ENCODE peak calls at places on chromosomes 4 and X, in eight cellular contexts. K, C, A, O, J, P, L and B are unnamed samples.

GRCh38 chr4:153127773-153128494 is 76.3 kb upstream of the TRIM2 start:
- DNase-seq in K (peak), C (peak), A (peak), O (peak), J (peak), P (peak), L (no peak), B (peak)

GRCh38 chrX:118802857-118803256 is 20.8 kb upstream of the ZCCHC12 start:
- DNase-seq in K (no peak), C (no peak), A (no peak), O (no peak), J (no peak), P (no peak), L (no peak), B (no peak)

GRCh38 chr4:97589481-97590196 is 553.6 kb downstream of the STPG2 start:
- DNase-seq in K (no peak), C (no peak), A (no peak), O (no peak), J (no peak), P (no peak), L (no peak), B (no peak)

GRCh38 chr4:151197258-151197657 is 79.7 kb upstream of the PRSS48 start:
- DNase-seq in K (no peak), C (no peak), A (no peak), O (no peak), J (no peak), P (peak), L (no peak), B (peak)

GRCh38 chr4:25914670-25915358 is 794 bp downstream of the SMIM20 start:
- DNase-seq in K (no peak), C (no peak), A (no peak), O (no peak), J (no peak), P (no peak), L (no peak), B (no peak)

GRCh38 chr4:87286970-87287369 is 35.7 kb downstream of the HSD17B13 start:
- DNase-seq in K (no peak), C (no peak), A (no peak), O (no peak), J (no peak), P (no peak), L (no peak), B (no peak)

GRCh38 chr4:40908297-40908696 is 158.5 kb downstream of the NSUN7 start:
- DNase-seq in K (peak), C (no peak), A (no peak), O (no peak), J (no peak), P (no peak), L (no peak), B (no peak)

GRCh38 chrX:74346124-74346523 is 42.1 kb downstream of the ZCCHC13 start:
- DNase-seq in K (no peak), C (no peak), A (no peak), O (no peak), J (no peak), P (no peak), L (no peak), B (no peak)

GRCh38 chr4:162201673-162202072 is 37.9 kb upstream of the FSTL5 start:
- DNase-seq in K (no peak), C (no peak), A (no peak), O (no peak), J (no peak), P (no peak), L (no peak), B (no peak)

GRCh38 chrX:39372126-39372525 is 570.9 kb downstream of the MID1IP1 start:
- DNase-seq in K (no peak), C (no peak), A (no peak), O (no peak), J (no peak), P (no peak), L (no peak), B (no peak)

GRCh38 chr4:184170996-184171395 is 46.7 kb downstream of the ENPP6 start:
- DNase-seq in K (peak), C (no peak), A (no peak), O (no peak), J (peak), P (no peak), L (no peak), B (no peak)

GRCh38 chrX:47068720-47069119 is 9.5 kb upstream of the RGN start:
- DNase-seq in K (no peak), C (no peak), A (no peak), O (no peak), J (no peak), P (no peak), L (no peak), B (no peak)

GRCh38 chr4:153113061-153113837 is 91.0 kb upstream of the TRIM2 start:
- DNase-seq in K (no peak), C (no peak), A (no peak), O (no peak), J (no peak), P (no peak), L (no peak), B (no peak)

GRCh38 chr4:91826186-91826585 is 477.6 kb upstream of the GRID2 start:
- DNase-seq in K (no peak), C (no peak), A (no peak), O (no peak), J (no peak), P (no peak), L (no peak), B (no peak)

GRCh38 chr4:155972098-155972497 is 18.4 kb upstream of the CTSO start:
- DNase-seq in K (peak), C (no peak), A (no peak), O (no peak), J (peak), P (no peak), L (no peak), B (no peak)

GRCh38 chrX:74063426-74064155 is 240.4 kb upstream of the ZCCHC13 start:
- DNase-seq in K (no peak), C (no peak), A (no peak), O (no peak), J (no peak), P (no peak), L (no peak), B (no peak)

GRCh38 chr4:3331511-3332394 is 38.9 kb downstream of the RGS12 start:
- DNase-seq in K (no peak), C (no peak), A (no peak), O (no peak), J (no peak), P (no peak), L (no peak), B (no peak)

GRCh38 chr4:62402088-62402806 is 1202.1 kb downstream of the ADGRL3 start:
- DNase-seq in K (no peak), C (no peak), A (no peak), O (no peak), J (no peak), P (no peak), L (no peak), B (no peak)

DNA sequence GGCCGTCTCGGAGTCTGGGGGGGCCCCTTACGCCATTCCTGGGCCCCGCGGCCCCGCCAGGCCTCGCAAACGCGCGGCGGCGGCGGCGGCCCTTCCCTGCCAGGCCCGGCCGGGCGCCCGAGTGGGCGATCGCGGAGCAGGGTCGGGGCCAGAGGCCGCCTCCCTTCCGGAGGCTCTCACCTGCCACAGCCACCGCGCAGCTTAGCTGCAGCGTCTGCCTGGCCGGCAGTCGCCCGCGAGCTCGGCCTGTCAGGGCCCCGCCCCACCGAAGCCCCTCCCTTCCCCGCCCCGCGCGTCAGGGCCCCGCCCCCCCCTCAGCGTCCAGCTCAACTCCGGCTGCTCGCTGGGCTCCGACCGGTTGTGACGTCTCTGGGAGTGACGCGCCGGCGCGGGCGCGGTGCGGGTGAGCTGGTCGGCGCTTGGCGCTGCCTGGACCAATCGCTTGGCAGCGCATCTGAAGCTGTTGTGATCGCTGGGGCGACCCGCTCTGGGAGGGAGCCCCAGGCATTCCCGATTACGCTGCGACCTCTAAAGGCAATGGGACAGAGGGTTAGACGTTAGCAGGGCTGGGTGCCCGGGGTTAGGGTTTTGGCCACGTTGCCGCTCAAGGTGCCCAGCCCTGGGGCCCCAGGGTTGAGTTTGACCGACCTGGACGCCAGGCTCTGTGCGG is at the start of gene SLC10A3:
- DNase-seq in K (peak), C (peak), A (peak), O (peak), J (peak), P (peak), L (peak), B (peak)
- TF ChIP-seq CTCF in K (no peak), C (no peak), A (no peak), O (no peak), J (no peak), P (no peak), L (no peak), B (peak)

DNA sequence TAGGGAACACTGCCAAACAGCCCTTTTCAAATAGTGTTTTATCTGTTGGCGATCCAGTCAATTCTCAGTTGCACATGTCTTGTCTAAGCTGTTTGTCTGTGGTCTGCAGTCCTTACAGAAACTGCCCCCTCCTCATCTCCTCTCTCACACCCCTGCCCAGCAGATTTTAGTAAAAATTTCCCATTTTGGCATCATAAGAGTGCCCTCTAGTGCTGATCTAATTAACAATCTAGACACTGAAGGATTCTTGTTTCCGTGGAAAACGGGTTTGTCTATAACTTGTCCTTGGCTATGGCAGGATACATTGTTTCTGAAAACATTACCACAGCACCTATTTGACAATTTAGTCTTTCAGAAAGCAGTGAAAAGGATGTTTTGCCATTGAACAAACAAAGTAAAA is 227.2 kb upstream of the MBNL3 start:
- DNase-seq in K (no peak), C (no peak), A (no peak), O (no peak), J (no peak), P (no peak), L (no peak), B (no peak)
- TF ChIP-seq CTCF in K (no peak), C (no peak), A (no peak), O (no peak), J (peak), P (no peak), L (no peak), B (peak)

GRCh38 chrX:70960728-70961127 is 29.8 kb upstream of the SLC7A3 start:
- DNase-seq in K (no peak), C (no peak), A (no peak), O (no peak), J (no peak), P (no peak), L (no peak), B (no peak)
- TF ChIP-seq CTCF in K (no peak), C (no peak), A (peak), O (no peak), J (no peak), P (no peak), L (no peak), B (no peak)

DNA sequence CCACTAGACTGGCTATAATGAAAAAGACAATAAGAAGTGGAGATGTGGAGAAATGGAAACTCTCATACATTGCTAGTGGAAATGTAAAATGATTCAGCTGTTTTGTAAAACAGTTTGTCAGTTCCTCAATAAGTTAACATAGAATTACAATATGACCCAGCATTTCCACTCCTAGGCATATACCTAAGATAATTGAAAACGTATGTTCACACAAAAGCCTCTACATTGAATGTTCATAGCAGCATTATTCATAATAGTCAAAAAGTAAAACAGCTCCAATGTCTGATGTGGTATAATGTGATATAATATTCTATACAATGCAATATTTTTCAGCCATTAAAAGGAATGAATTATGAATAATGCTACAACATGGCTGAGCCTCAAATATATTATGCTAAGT is 10.2 kb downstream of the EDA start:
- DNase-seq in K (no peak), C (no peak), A (no peak), O (no peak), J (no peak), P (no peak), L (no peak), B (no peak)
- TF ChIP-seq CTCF in K (no peak), C (no peak), A (no peak), O (no peak), J (no peak), P (no peak), L (no peak), B (no peak)

GRCh38 chrX:133781174-133781573 is 204.2 kb downstream of the GPC3 start:
- DNase-seq in K (no peak), C (no peak), A (no peak), O (no peak), J (peak), P (no peak), L (no peak), B (no peak)

GRCh38 chrX:133776072-133776471 is 209.3 kb downstream of the GPC3 start:
- DNase-seq in K (peak), C (no peak), A (peak), O (peak), J (peak), P (no peak), L (no peak), B (no peak)
- TF ChIP-seq CTCF in K (peak), C (no peak), A (peak), O (peak), J (peak), P (no peak), L (peak), B (peak)

DNA sequence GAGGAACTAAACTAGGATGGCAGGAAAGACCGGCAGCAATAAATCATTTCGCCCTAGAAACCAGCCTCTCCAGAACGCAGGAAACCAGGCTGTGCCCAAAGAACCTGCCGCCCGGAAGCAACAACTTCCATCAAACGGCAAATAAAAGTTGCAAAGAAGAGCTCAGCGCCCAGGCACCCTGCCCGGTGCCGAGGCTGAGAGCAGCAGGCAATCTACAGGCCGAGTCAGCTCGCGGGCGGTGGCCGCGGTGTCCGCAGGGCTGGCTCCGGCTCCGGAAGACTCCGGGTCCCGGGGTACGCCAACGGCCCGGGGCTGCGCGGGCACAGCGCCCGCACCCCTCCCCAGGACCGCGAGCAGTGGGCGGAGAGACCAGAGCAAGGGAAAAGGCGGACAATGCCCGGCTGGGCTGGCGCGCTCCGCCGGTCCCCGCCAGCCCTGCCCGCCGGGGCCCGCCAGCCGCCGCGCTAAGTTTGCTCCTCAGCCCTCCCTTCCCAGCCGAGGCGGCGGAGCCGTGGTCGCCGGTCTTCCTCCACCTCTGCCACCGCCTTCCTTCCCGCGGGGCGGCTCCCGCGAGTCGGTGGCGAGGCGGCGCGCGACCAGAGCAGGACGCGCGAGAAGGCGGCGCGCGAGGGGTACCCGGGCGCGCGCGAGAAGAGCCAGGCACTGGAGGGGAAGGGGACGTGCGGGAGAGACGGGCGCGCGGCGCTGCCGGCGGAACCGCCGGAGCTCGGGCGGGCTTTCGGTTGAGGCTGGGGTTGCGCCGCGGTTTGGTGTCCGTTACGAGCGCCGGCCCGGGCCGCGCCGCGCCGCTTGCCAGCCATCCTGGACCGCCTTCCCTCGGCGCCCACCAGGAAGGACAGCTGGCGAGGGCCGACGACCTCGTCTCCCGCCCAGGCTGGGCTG is 733 bp downstream of the FRYL start:
- DNase-seq in K (peak), C (peak), A (peak), O (peak), J (peak), P (peak), L (no peak), B (no peak)
- TF ChIP-seq CTCF in K (no peak), C (no peak), A (peak), O (no peak), J (no peak), P (no peak), L (no peak), B (no peak)

DNA sequence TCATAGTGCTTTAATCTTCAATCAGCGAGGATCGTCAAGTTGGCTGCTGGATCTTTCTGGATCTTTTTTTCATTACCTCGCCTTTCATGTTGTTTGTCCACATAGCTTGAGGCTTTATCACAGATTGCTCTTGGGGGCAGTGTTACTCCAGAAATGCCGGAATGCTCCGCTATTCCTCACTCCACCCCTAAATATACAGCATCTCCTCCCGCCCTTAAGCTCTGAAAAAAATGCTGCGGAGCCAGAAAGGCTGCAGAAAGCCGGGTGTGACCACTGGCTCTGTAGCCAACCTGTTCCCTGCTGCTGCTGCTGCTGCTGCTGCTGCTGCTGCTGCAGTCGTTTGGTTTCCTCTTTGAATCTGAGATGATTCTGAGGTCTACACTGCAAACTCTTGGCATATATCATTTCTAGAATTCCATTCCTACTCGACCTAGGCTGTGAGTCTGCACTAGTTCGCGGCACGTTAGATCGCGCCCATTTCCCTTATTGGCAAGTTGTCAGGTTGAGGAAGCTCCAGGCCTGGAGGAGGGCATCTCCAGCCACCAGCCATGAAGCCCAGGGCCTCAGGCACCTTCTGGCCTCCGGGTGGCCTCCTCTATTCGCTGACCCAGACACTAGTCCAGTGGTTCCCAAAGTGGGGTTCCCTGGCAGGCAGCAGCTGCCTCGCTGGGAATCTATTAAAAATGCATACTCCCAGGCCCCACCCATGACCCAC is 34.2 kb downstream of the WDR13 start:
- DNase-seq in K (peak), C (peak), A (peak), O (peak), J (peak), P (peak), L (peak), B (peak)
- TF ChIP-seq CTCF in K (no peak), C (no peak), A (peak), O (no peak), J (peak), P (peak), L (peak), B (peak)

GRCh38 chrX:38044682-38045081 is 38.3 kb downstream of the SYTL5 start:
- DNase-seq in K (no peak), C (no peak), A (no peak), O (no peak), J (no peak), P (no peak), L (no peak), B (no peak)
- TF ChIP-seq CTCF in K (no peak), C (no peak), A (no peak), O (no peak), J (no peak), P (no peak), L (no peak), B (no peak)

DNA sequence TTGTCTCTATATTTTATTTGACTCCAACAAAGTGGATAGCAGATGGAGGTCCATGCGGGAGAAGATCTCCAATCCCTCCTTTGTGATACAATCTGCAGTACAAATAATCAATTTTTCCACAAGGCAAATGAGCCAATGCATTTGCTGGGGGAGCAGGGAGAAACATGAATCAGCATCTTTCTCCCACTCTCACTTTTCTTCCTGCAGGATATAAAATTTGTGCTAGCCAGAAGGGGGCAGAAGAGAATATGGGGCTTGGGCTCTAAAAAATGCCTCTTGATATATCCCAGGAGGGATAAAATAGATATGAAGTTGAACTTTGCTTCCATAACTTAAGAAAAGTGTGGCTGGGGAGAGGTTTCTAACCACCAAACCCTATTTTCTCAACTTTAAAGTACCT is 38.3 kb upstream of the CWH43 start:
- DNase-seq in K (no peak), C (no peak), A (no peak), O (no peak), J (no peak), P (no peak), L (no peak), B (no peak)
- TF ChIP-seq CTCF in K (no peak), C (no peak), A (no peak), O (no peak), J (no peak), P (no peak), L (no peak), B (no peak)

GRCh38 chrX:3960952-3961351 is 247.5 kb upstream of the PRKX start:
- DNase-seq in K (no peak), C (no peak), A (no peak), O (no peak), J (no peak), P (no peak), L (no peak), B (no peak)

GRCh38 chrX:3963980-3964379 is 250.5 kb upstream of the PRKX start:
- DNase-seq in K (no peak), C (no peak), A (no peak), O (no peak), J (no peak), P (no peak), L (no peak), B (no peak)

GRCh38 chrX:3962511-3963350 is 249.3 kb upstream of the PRKX start:
- DNase-seq in K (no peak), C (no peak), A (peak), O (peak), J (peak), P (no peak), L (no peak), B (no peak)
- TF ChIP-seq CTCF in K (no peak), C (no peak), A (no peak), O (peak), J (peak), P (no peak), L (peak), B (peak)